ENCODE peak calls at places on chromosomes 11 and 22, in four cellular contexts. One of them, this sample, is unnamed.

GRCh38 chr22:29348956-29349355 is 33.5 kb upstream of the RASL10A start:
- DNase-seq in A549: no peak
- DNase-seq in HepG2: no peak
- DNase-seq in GM12878: no peak
- DNase-seq in this sample: no peak

GRCh38 chr22:23075525-23076216 is 5.4 kb downstream of the GNAZ start:
- DNase-seq in HepG2: peak
- DNase-seq in GM12878: no peak
- DNase-seq in A549: no peak
- DNase-seq in this sample: no peak

GRCh38 chr22:33568934-33569496 is 351.3 kb downstream of the LARGE1 start:
- DNase-seq in GM12878: no peak
- DNase-seq in A549: no peak
- DNase-seq in HepG2: no peak
- DNase-seq in this sample: no peak

GRCh38 chr11:77153276-77154185 is 25.5 kb downstream of the MYO7A start:
- DNase-seq in GM12878: no peak
- DNase-seq in HepG2: no peak
- DNase-seq in A549: no peak
- DNase-seq in this sample: no peak

GRCh38 chr11:19687372-19687771 is 25.3 kb upstream of the NAV2 start:
- DNase-seq in HepG2: no peak
- DNase-seq in GM12878: no peak
- DNase-seq in A549: no peak
- DNase-seq in this sample: no peak

GRCh38 chr11:126474220-126474619 is 118.7 kb downstream of the ST3GAL4 start:
- DNase-seq in GM12878: no peak
- DNase-seq in HepG2: peak
- DNase-seq in A549: no peak
- DNase-seq in this sample: no peak

GRCh38 chr22:23272371-23272770 is 92.1 kb downstream of the BCR start:
- DNase-seq in A549: no peak
- DNase-seq in HepG2: no peak
- DNase-seq in GM12878: no peak
- DNase-seq in this sample: no peak

GRCh38 chr11:59138643-59139042 is 4.0 kb upstream of the FAM111A start:
- DNase-seq in HepG2: no peak
- DNase-seq in GM12878: no peak
- DNase-seq in A549: no peak
- DNase-seq in this sample: no peak

GRCh38 chr11:2442554-2442953 is 1.8 kb downstream of the TRPM5 start:
- DNase-seq in HepG2: no peak
- DNase-seq in GM12878: no peak
- DNase-seq in A549: no peak
- DNase-seq in this sample: no peak

GRCh38 chr22:19419464-19420178 is 11.9 kb downstream of the HIRA start:
- DNase-seq in HepG2: no peak
- DNase-seq in GM12878: peak
- DNase-seq in A549: no peak
- DNase-seq in this sample: no peak

GRCh38 chr11:118911113-118911879 is 14.4 kb downstream of the BCL9L start:
- DNase-seq in A549: peak
- DNase-seq in GM12878: no peak
- DNase-seq in HepG2: peak
- DNase-seq in this sample: no peak

GRCh38 chr11:65711785-65712632 is at the start of gene KAT5:
- DNase-seq in A549: peak
- DNase-seq in HepG2: peak
- DNase-seq in GM12878: peak
- DNase-seq in this sample: peak

GRCh38 chr11:6418199-6418957 is 516 bp downstream of the APBB1 start:
- DNase-seq in A549: no peak
- DNase-seq in GM12878: no peak
- DNase-seq in HepG2: no peak
- DNase-seq in this sample: no peak

GRCh38 chr11:1920909-1921575 is 1.5 kb downstream of the TNNT3 start:
- DNase-seq in HepG2: no peak
- DNase-seq in GM12878: no peak
- DNase-seq in A549: no peak
- DNase-seq in this sample: peak

GRCh38 chr22:23204541-23205157 is 24.3 kb downstream of the BCR start:
- DNase-seq in HepG2: no peak
- DNase-seq in A549: no peak
- DNase-seq in GM12878: no peak
- DNase-seq in this sample: peak

GRCh38 chr11:70397983-70398833 is at the start of gene CTTN:
- DNase-seq in A549: peak
- DNase-seq in GM12878: peak
- DNase-seq in HepG2: peak
- DNase-seq in this sample: peak

DNA sequence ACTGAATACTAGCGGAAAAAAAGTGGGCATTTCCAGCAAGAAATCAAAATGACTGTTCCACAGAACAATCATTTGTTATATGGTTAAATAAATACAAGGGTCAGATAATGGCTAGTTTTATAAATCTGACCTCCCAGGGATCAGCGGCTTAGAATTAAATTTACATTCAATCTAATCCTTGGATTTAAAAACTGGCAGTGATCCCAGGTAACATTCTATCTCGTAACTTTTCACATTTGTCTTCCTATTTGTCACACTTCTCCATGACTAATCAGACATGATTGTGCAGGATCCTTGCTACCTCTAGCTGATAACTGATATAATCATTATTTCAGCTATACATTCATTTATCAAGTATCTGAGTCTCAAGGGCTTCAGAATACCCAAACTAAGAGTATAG is 2.9 kb upstream of the MMP3 start:
- DNase-seq in GM12878: no peak
- DNase-seq in A549: no peak
- DNase-seq in HepG2: no peak
- DNase-seq in this sample: no peak
- TF ChIP-seq PBX3 in GM12878: no peak
- TF ChIP-seq PBX3 in A549: no peak
- TF ChIP-seq PBX3 in HepG2: no peak
- TF ChIP-seq PBX3 in this sample: peak

DNA sequence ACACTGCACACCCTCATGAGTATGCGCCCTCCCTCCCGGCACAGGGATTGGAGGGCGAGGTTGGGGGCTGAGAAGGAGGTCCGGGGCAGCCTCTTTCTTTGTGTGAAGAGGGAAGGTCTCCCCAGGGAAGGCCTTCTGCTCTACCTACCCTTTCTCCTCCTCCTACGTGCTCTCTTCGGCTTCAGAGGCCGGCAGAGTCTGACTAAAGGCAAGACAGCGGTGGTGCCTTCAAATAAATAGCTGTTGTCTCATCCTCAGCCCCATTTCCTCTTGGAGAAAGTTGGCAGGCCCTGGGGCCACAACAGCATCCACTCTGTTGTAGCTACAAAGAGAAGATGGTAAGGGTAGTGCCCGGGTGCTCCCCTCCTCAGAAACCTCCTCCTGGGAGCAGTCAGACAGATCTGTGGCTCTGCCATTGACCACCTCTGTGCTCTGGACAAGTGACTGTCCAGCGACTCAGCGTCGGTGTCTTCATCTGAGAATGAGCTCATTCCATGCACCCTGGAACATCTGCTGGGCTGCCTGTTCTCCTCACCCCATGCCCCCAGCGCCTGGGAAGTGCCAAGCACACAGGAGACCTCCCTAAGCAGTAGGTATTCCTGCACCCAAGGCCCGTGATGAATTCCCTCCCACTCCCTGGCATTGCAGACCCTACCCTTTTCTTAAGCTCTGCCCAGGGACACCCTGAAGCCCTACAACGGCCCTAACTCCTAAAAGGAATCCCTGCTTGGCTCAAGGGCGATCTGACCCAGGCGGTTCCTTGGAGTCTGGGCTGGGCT is 91.7 kb downstream of the CEP164 start:
- DNase-seq in HepG2: no peak
- DNase-seq in A549: no peak
- DNase-seq in GM12878: no peak
- DNase-seq in this sample: no peak
- TF ChIP-seq USF2 in HepG2: no peak
- TF ChIP-seq USF2 in A549: no peak
- TF ChIP-seq USF2 in GM12878: no peak
- TF ChIP-seq USF2 in this sample: no peak

DNA sequence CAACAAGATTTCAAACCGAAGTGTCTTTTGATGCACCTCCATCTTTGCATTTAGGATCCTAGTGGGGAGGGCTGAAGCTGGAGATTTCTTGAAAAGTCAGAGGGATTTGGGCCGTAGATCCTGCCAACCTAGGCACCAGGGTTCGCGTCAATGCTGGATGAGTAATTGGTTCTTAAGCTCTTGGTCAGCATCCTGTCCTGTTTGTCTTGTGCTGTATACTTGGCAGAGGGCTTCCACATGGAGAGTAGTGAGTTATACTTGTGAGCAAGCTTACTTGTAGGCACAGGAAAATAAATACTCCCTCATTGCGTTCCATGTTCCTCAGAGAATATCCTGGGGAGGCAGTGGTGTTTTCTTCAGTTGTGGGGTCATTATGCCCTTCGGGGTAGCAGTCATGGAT is 12.6 kb downstream of the INSC start:
- DNase-seq in A549: no peak
- DNase-seq in HepG2: no peak
- DNase-seq in GM12878: no peak
- DNase-seq in this sample: no peak
- TF ChIP-seq PBX3 in A549: no peak
- TF ChIP-seq PBX3 in HepG2: no peak
- TF ChIP-seq PBX3 in GM12878: no peak
- TF ChIP-seq PBX3 in this sample: no peak

GRCh38 chr11:9852465-9852864 is 188.6 kb downstream of the SWAP70 start:
- DNase-seq in GM12878: no peak
- DNase-seq in HepG2: no peak
- DNase-seq in A549: no peak
- DNase-seq in this sample: no peak
- TF ChIP-seq USF2 in GM12878: no peak
- TF ChIP-seq USF2 in HepG2: no peak
- TF ChIP-seq USF2 in A549: no peak
- TF ChIP-seq USF2 in this sample: no peak

This sample was measured in SK-N-SH.